ENCODE peak calls at places on chromosomes 3 and 15, in nine cellular contexts. K, C, S, Q, V, W, F, H and E are unnamed samples.

GRCh38 chr3:63762180-63762579 is 56.9 kb upstream of the C3orf49 start:
- DNase-seq in K (no peak), C (peak; percentile 70), S (no peak), Q (no peak), V (no peak), W (no peak), F (no peak), H (peak; percentile 80), E (peak; percentile 10)

GRCh38 chr3:125110876-125111480 is 55.2 kb upstream of the HEG1 start:
- DNase-seq in K (no peak), C (no peak), S (no peak), Q (no peak), V (no peak), W (no peak), F (no peak), H (no peak), E (peak; percentile 61)

GRCh38 chr3:115646027-115646690 is 22.8 kb downstream of the GAP43 start:
- DNase-seq in K (no peak), C (no peak), S (no peak), Q (no peak), V (no peak), W (no peak), F (no peak), H (peak; percentile 37), E (no peak)

GRCh38 chr15:48046813-48047483 is 73.8 kb upstream of the SLC24A5 start:
- DNase-seq in K (no peak), C (no peak), S (peak; percentile 44), Q (no peak), V (no peak), W (no peak), F (peak; percentile 28), H (no peak), E (no peak)

GRCh38 chr15:37015025-37015424 is 85.3 kb downstream of the MEIS2 start:
- DNase-seq in K (no peak), C (peak; percentile 48), S (no peak), Q (no peak), V (no peak), W (no peak), F (no peak), H (peak; percentile 80), E (no peak)

GRCh38 chr15:85168642-85169173 is 187.1 kb downstream of the PDE8A start:
- DNase-seq in K (peak; percentile 41), C (no peak), S (peak; percentile 94), Q (peak; percentile 40), V (peak; percentile 15), W (no peak), F (peak; percentile 34), H (no peak), E (no peak)

GRCh38 chr3:143240921-143241320 is 121.3 kb downstream of the CHST2 start:
- DNase-seq in K (no peak), C (peak; percentile 19), S (no peak), Q (no peak), V (no peak), W (no peak), F (no peak), H (peak; percentile 10), E (no peak)

GRCh38 chr3:29503969-29504368 is 223.1 kb downstream of the RBMS3 start:
- DNase-seq in K (no peak), C (no peak), S (no peak), Q (no peak), V (no peak), W (peak; percentile 60), F (no peak), H (peak; percentile 71), E (no peak)

GRCh38 chr3:180990494-180990893 is 958 bp upstream of the DNAJC19 start:
- DNase-seq in K (no peak), C (no peak), S (no peak), Q (no peak), V (no peak), W (no peak), F (no peak), H (no peak), E (no peak)